ENCODE peak calls at places on chromosomes 12 and 14, in eight cellular contexts. E is GDM1; G is NCI-H774; I is CD4-positive, CD25-positive, alpha-beta regulatory T cell; D is endothelial cell of umbilical vein; X is G401; L is ureter; W is BJ. K is an unnamed sample.

GRCh38 chr12:122799635-122800243 is 25.4 kb downstream of the CCDC62 start:
- DNase-seq in E (no peak), G (no peak), I (no peak), D (no peak), X (no peak), L (no peak), W (no peak), K (no peak)

GRCh38 chr14:34368115-34368970 is 93.7 kb downstream of the SPTSSA start:
- DNase-seq in E (no peak), G (no peak), I (no peak), D (no peak), X (no peak), L (no peak), W (peak), K (no peak)

GRCh38 chr14:68748260-68748659 is 44.6 kb downstream of the ZFP36L1 start:
- DNase-seq in E (no peak), G (no peak), I (no peak), D (no peak), X (no peak), L (no peak), W (no peak), K (no peak)

GRCh38 chr14:53742226-53742607 is 214.4 kb downstream of the BMP4 start:
- DNase-seq in E (no peak), G (no peak), I (no peak), D (peak), X (no peak), L (no peak), W (no peak), K (no peak)

GRCh38 chr12:128323115-128323514 is 56.1 kb downstream of the TMEM132C start:
- DNase-seq in E (no peak), G (no peak), I (no peak), D (no peak), X (peak), L (no peak), W (no peak), K (no peak)

GRCh38 chr12:3130053-3130805 is 53.0 kb downstream of the TSPAN9 start:
- DNase-seq in E (no peak), G (no peak), I (no peak), D (peak), X (no peak), L (no peak), W (no peak), K (no peak)

GRCh38 chr14:103361868-103362267 is 23.3 kb upstream of the MARK3 start:
- DNase-seq in E (no peak), G (no peak), I (no peak), D (peak), X (no peak), L (no peak), W (peak), K (peak)

GRCh38 chr14:87643005-87643404 is 350.0 kb downstream of the GALC start:
- DNase-seq in E (no peak), G (no peak), I (no peak), D (no peak), X (peak), L (no peak), W (no peak), K (no peak)

GRCh38 chr12:108587826-108588225 is 10.1 kb downstream of the TMEM119 start:
- DNase-seq in E (no peak), G (no peak), I (no peak), D (no peak), X (no peak), L (no peak), W (no peak), K (no peak)

GRCh38 chr12:111222520-111222919 is 146.4 kb downstream of the PHETA1 start:
- DNase-seq in E (no peak), G (no peak), I (no peak), D (no peak), X (no peak), L (no peak), W (no peak), K (no peak)

GRCh38 chr12:47838286-47838931 is 18.7 kb upstream of the HDAC7 start:
- DNase-seq in E (peak), G (no peak), I (no peak), D (peak), X (peak), L (no peak), W (no peak), K (no peak)